ENCODE peak calls at places on chromosome 4, in seven cellular contexts. A, O, P, Y, H, I and U are unnamed samples.

GRCh38 chr4:180827193-180827592 is 1416.0 kb upstream of the TENM3 start:
- DNase-seq in I (peak; percentile 43), H (no peak), Y (peak; percentile 12), P (no peak), O (peak; percentile 49), A (no peak), U (peak; percentile 24)

GRCh38 chr4:57097711-57098110 is 12.5 kb downstream of the IGFBP7 start:
- DNase-seq in H (no peak), Y (no peak), I (no peak), A (no peak), O (peak; percentile 21), P (no peak), U (peak; percentile 11)

GRCh38 chr4:54961357-54961975 is 163.9 kb downstream of the KDR start:
- DNase-seq in P (peak; percentile 6), Y (peak; percentile 61), A (no peak), I (peak; percentile 49), H (peak; percentile 55), O (peak; percentile 67), U (peak; percentile 54)

GRCh38 chr4:140176735-140177134 is 22.8 kb upstream of the MAML3 start:
- DNase-seq in H (no peak), A (no peak), I (peak; percentile 69), O (peak; percentile 62), Y (no peak), P (peak; percentile 17), U (no peak)

GRCh38 chr4:127586922-127587571 is 45.7 kb upstream of the INTU start:
- DNase-seq in H (peak; percentile 67), O (peak; percentile 74), A (peak; percentile 20), Y (peak; percentile 86), P (peak; percentile 9), I (peak; percentile 37), U (peak; percentile 38)

GRCh38 chr4:24778427-24779225 is 16.7 kb upstream of the SOD3 start:
- DNase-seq in P (peak; percentile 92), O (peak; percentile 97), A (peak; percentile 94), I (peak; percentile 99), H (no peak), Y (no peak), U (peak; percentile 99)

GRCh38 chr4:25500626-25501318 is 123.7 kb downstream of the ANAPC4 start:
- DNase-seq in H (peak; percentile 38), A (no peak), Y (no peak), P (no peak), O (no peak), I (no peak), U (no peak)

GRCh38 chr4:137510866-137511265 is 21.4 kb downstream of the PCDH18 start:
- DNase-seq in P (peak; percentile 84), I (peak; percentile 99), H (no peak), A (peak; percentile 72), Y (peak; percentile 62), O (peak; percentile 96), U (peak; percentile 98)

GRCh38 chr4:25896782-25897539 is 17.1 kb upstream of the SMIM20 start:
- DNase-seq in H (no peak), Y (no peak), A (no peak), P (no peak), I (no peak), O (no peak), U (no peak)

GRCh38 chr4:140099993-140100392 is 54.0 kb downstream of the MAML3 start:
- DNase-seq in P (no peak), O (no peak), Y (no peak), H (no peak), I (no peak), A (no peak), U (peak; percentile 57)

GRCh38 chr4:67885727-67886126 is 1.9 kb upstream of the TMPRSS11D start:
- DNase-seq in O (peak; percentile 69), I (peak; percentile 98), Y (no peak), H (no peak), P (peak; percentile 70), A (peak; percentile 65), U (peak; percentile 64)

GRCh38 chr4:106201373-106201772 is 114.6 kb downstream of the TBCK start:
- DNase-seq in O (peak; percentile 47), P (no peak), I (peak; percentile 23), H (peak; percentile 2), A (no peak), Y (peak; percentile 30), U (peak; percentile 30)

GRCh38 chr4:20326460-20326859 is 74.8 kb downstream of the SLIT2 start:
- DNase-seq in I (no peak), A (no peak), O (no peak), H (no peak), Y (no peak), P (no peak), U (no peak)

GRCh38 chr4:157741642-157742041 is 431.2 kb downstream of the GASK1B start:
- DNase-seq in Y (no peak), A (no peak), P (no peak), H (no peak), O (no peak), I (peak; percentile 1), U (peak; percentile 40)

GRCh38 chr4:56055027-56055976 is 106.6 kb downstream of the CEP135 start:
- DNase-seq in H (no peak), P (no peak), O (no peak), I (no peak), A (no peak), Y (peak; percentile 27), U (no peak)

GRCh38 chr4:104490096-104490769 is 4.5 kb downstream of the CXXC4 start:
- DNase-seq in Y (peak; percentile 68), O (no peak), P (no peak), A (no peak), H (peak; percentile 27), I (no peak), U (no peak)

GRCh38 chr4:85825937-85826678 is 351.2 kb downstream of the ARHGAP24 start:
- DNase-seq in O (peak; percentile 71), Y (peak; percentile 75), P (peak; percentile 62), I (peak; percentile 45), A (peak; percentile 77), H (peak; percentile 58), U (peak; percentile 67)

GRCh38 chr4:183636923-183637322 is 22.1 kb downstream of the RWDD4 start:
- DNase-seq in H (no peak), O (peak; percentile 69), A (no peak), I (no peak), Y (peak; percentile 29), P (no peak), U (no peak)

GRCh38 chr4:82775243-82775642 is 23.4 kb downstream of the SCD5 start:
- DNase-seq in P (no peak), I (no peak), Y (no peak), O (no peak), H (no peak), A (no peak), U (no peak)

GRCh38 chr4:2449511-2450392 is 19.2 kb upstream of the RNF4 start:
- DNase-seq in Y (no peak), A (no peak), I (no peak), O (no peak), P (no peak), H (no peak), U (no peak)

GRCh38 chr4:140819621-140820020 is 63.4 kb upstream of the TBC1D9 start:
- DNase-seq in O (no peak), I (no peak), A (no peak), H (no peak), P (no peak), Y (no peak), U (no peak)

GRCh38 chr4:108834787-108835384 is 72.0 kb upstream of the ETNPPL start:
- DNase-seq in P (peak; percentile 27), Y (peak; percentile 66), H (peak; percentile 65), I (peak; percentile 75), O (peak; percentile 77), A (peak; percentile 40), U (peak; percentile 76)

GRCh38 chr4:42391981-42392380 is 5.3 kb upstream of the SHISA3 start:
- DNase-seq in H (no peak), Y (no peak), P (no peak), I (no peak), O (no peak), A (no peak), U (no peak)

GRCh38 chr4:2930135-2930805 is 32.9 kb downstream of the NOP14 start:
- DNase-seq in P (no peak), O (no peak), I (no peak), Y (no peak), A (no peak), H (no peak), U (no peak)

GRCh38 chr4:59409647-59410046 is 1790.5 kb upstream of the ADGRL3 start:
- DNase-seq in Y (no peak), A (no peak), O (no peak), P (no peak), H (no peak), I (no peak), U (no peak)

GRCh38 chr4:45502471-45502870 is 621.4 kb downstream of the GABRG1 start:
- DNase-seq in I (no peak), H (no peak), Y (no peak), P (no peak), A (no peak), O (no peak), U (no peak)

GRCh38 chr4:8162625-8163024 is 4.0 kb upstream of the ABLIM2 start:
- DNase-seq in P (no peak), H (no peak), A (no peak), Y (no peak), I (no peak), O (no peak), U (no peak)

GRCh38 chr4:69831646-69832325 is 28.2 kb downstream of the SULT1E1 start:
- DNase-seq in P (no peak), Y (no peak), I (no peak), A (no peak), H (no peak), O (no peak), U (no peak)
- H3K4me3 ChIP-seq in P (no peak overlapping the region), Y (no peak overlapping the region), I (no peak overlapping the region), A (no peak overlapping the region), H (no peak overlapping the region), O (no peak overlapping the region), U (no peak overlapping the region)

GRCh38 chr4:17577660-17578481 is 873 bp downstream of the LAP3 start:
- DNase-seq in P (no peak), H (no peak), A (no peak), Y (peak; percentile 18), O (peak; percentile 21), I (peak; percentile 32), U (peak; percentile 43)
- TF ChIP-seq CTCF in P (no peak), H (no peak), A (no peak), Y (peak; percentile 29), O (no peak), I (no peak), U (no peak)

GRCh38 chr4:40864531-40864930 is 114.8 kb downstream of the NSUN7 start:
- DNase-seq in A (no peak), P (no peak), H (no peak), I (no peak), Y (no peak), O (no peak), U (no peak)

GRCh38 chr4:40870076-40870624 is 120.4 kb downstream of the NSUN7 start:
- DNase-seq in H (no peak), Y (no peak), P (no peak), O (no peak), A (no peak), I (no peak), U (no peak)

GRCh38 chr4:40865696-40866095 is 115.9 kb downstream of the NSUN7 start:
- DNase-seq in A (no peak), I (peak; percentile 18), O (peak; percentile 12), H (no peak), Y (no peak), P (no peak), U (peak; percentile 16)
- H3K4me3 ChIP-seq in A (no peak overlapping the region), I (no peak overlapping the region), O (no peak overlapping the region), H (no peak overlapping the region), Y (no peak overlapping the region), P (no peak overlapping the region), U (no peak overlapping the region)

DNA sequence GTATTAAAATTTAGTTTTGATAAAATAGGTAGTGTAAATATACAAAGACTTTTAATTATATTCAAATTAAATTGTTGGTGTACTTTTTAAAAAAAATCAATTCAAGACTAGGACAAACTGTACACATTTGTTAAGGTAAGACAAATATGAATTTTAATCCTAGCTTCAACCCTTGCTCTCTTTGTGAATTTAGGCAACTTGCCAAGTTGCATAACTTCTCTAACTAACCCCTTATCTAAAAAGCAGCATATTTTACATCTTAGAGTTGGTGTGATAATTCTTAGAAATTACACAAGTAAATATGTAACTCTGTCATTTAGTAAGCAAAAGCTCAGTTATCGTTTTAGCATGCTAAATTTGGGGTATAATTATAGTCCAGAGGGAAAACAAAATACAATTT is 78.1 kb upstream of the FSTL5 start:
- DNase-seq in P (no peak), I (no peak), Y (no peak), H (no peak), A (no peak), O (peak; percentile 51), U (no peak)
- TF ChIP-seq CTCF in P (no peak), I (no peak), Y (no peak), H (no peak), A (no peak), O (no peak), U (no peak)